ENCODE peak calls at places on chromosomes 11 and 22, in four cellular contexts. H is tibial artery, O is NCI-H446, E is COR-L47. V is an unnamed sample.

GRCh38 chr11:75773595-75774353 is 5.2 kb downstream of the DGAT2 start:
- DNase-seq in E (no peak), O (no peak), H (no peak), V (no peak)

GRCh38 chr22:24875862-24876506 is 70.0 kb downstream of the SGSM1 start:
- DNase-seq in E (no peak), H (no peak), O (no peak), V (no peak)

GRCh38 chr22:50630376-50630775 is 2.4 kb upstream of the ARSA start:
- DNase-seq in H (no peak), O (no peak), E (no peak), V (no peak)

GRCh38 chr22:29630987-29631386 is 27.6 kb downstream of the NF2 start:
- DNase-seq in E (no peak), H (no peak), O (no peak), V (no peak)

GRCh38 chr11:34068098-34068497 is 16.6 kb downstream of the CAPRIN1 start:
- DNase-seq in E (no peak), H (no peak), O (peak; percentile 37), V (no peak)

GRCh38 chr22:36662981-36663380 is 40.6 kb downstream of the CACNG2 start:
- DNase-seq in H (no peak), E (no peak), O (no peak), V (no peak)

GRCh38 chr11:20452585-20452984 is 65.1 kb downstream of the PRMT3 start:
- DNase-seq in E (no peak), O (no peak), H (no peak), V (no peak)

GRCh38 chr11:63920126-63920869 is 3.3 kb upstream of the RCOR2 start:
- DNase-seq in O (no peak), H (peak; percentile 94), E (no peak), V (no peak)

GRCh38 chr11:12110714-12111481 is 508 bp downstream of the MICAL2 start:
- DNase-seq in E (peak; percentile 45), O (no peak), H (peak; percentile 76), V (peak; percentile 52)

GRCh38 chr11:17218403-17218802 is 10.6 kb upstream of the PIK3C2A start:
- DNase-seq in O (no peak), E (no peak), H (no peak), V (no peak)

GRCh38 chr11:100562102-100562501 is 125.0 kb upstream of the ARHGAP42 start:
- DNase-seq in O (peak; percentile 29), H (no peak), E (no peak), V (no peak)

GRCh38 chr11:60145677-60146076 is 37.2 kb downstream of the MS4A6A start:
- DNase-seq in E (no peak), H (no peak), O (no peak), V (no peak)

GRCh38 chr11:16026849-16027248 is 329.5 kb downstream of the SOX6 start:
- DNase-seq in H (no peak), E (peak; percentile 17), O (no peak), V (no peak)

GRCh38 chr11:71301858-71302533 is 49.6 kb upstream of the SHANK2 start:
- DNase-seq in E (no peak), O (no peak), H (peak; percentile 40), V (no peak)

GRCh38 chr11:122363306-122363705 is 247.3 kb upstream of the BLID start:
- DNase-seq in E (no peak), H (no peak), O (no peak), V (no peak)

GRCh38 chr22:30615543-30615954 is 8.6 kb downstream of the TCN2 start:
- DNase-seq in O (no peak), E (no peak), H (no peak), V (no peak)

GRCh38 chr11:67316882-67317364 is 13.6 kb downstream of the SSH3 start:
- DNase-seq in O (no peak), H (no peak), E (no peak), V (no peak)